ENCODE peak calls at places on chromosomes 2 and 18, in five cellular contexts. R, J, Z, K and P are unnamed samples.

GRCh38 chr2:170747921-170748320 is 22.3 kb upstream of the ERICH2 start:
- DNase-seq in Z (peak; percentile 46), R (peak; percentile 52), J (peak; percentile 87), K (no peak), P (no peak)

GRCh38 chr2:30338475-30338874 is 107.1 kb downstream of the LBH start:
- DNase-seq in J (no peak), R (no peak), K (no peak), Z (no peak), P (no peak)

GRCh38 chr2:147440694-147441093 is 404.1 kb upstream of the ACVR2A start:
- DNase-seq in R (no peak), K (no peak), J (no peak), Z (no peak), P (no peak)

GRCh38 chr2:230870544-230871360 is 6.0 kb downstream of the ITM2C start:
- DNase-seq in R (no peak), J (peak; percentile 11), Z (peak; percentile 75), K (no peak), P (peak; percentile 14)

GRCh38 chr2:67006373-67006960 is 390.7 kb upstream of the ETAA1 start:
- DNase-seq in J (no peak), K (no peak), R (no peak), Z (no peak), P (no peak)

GRCh38 chr18:61334951-61335736 is 1.9 kb downstream of the CDH20 start:
- DNase-seq in Z (no peak), J (no peak), K (no peak), R (peak; percentile 27), P (no peak)

GRCh38 chr2:145729993-145730770 is 1210.3 kb upstream of the ZEB2 start:
- DNase-seq in K (no peak), Z (no peak), J (no peak), R (no peak), P (no peak)

GRCh38 chr2:156437272-156437671 is 1.1 kb downstream of the GPD2 start:
- DNase-seq in Z (no peak), K (no peak), R (peak; percentile 68), J (no peak), P (no peak)

GRCh38 chr18:78913830-78914585 is 65.6 kb upstream of the SALL3 start:
- DNase-seq in R (no peak), J (no peak), Z (no peak), K (no peak), P (no peak)

GRCh38 chr2:219426068-219426443 is 7.9 kb downstream of the DES start:
- DNase-seq in K (no peak), R (no peak), J (no peak), Z (no peak), P (no peak)

GRCh38 chr2:105329561-105330495 is at the start of gene TGFBRAP1:
- DNase-seq in K (no peak), Z (peak; percentile 87), R (peak; percentile 84), J (no peak), P (peak; percentile 70)

DNA sequence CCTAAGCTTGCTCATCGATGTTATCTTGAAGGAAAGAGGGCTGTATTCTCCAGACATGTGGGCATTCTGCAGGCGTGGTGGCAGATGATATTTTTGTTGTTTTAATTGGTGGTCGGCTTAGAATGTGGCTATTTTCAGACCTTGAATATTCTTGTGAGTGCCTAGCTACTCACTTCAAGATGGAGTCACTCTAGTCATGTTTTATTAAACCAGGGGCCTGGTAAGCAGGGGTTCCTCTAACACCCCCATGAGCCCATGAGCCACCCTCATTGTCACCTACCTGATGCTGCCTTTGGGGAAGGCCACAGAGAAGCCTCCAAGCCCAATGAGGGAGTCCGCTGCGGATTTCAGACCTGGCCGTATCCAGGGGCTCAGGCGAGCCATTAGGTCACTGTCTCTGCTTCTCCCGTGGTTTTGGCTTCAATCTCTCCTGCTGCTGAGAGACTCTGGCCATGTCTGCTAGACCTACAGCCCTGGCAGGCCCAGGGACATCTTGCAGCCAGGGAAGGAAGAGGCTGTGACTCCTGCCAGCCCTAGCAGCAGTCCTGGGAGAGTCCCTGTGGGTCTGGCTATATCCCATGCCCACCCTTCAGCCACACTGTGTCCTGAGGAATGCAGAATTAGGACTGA is 16.3 kb upstream of the KLF11 start:
- DNase-seq in J (no peak), Z (no peak), R (no peak), K (no peak), P (no peak)
- TF ChIP-seq EZH2 in J (no peak), Z (no peak), R (no peak), K (no peak), P (no peak)

DNA sequence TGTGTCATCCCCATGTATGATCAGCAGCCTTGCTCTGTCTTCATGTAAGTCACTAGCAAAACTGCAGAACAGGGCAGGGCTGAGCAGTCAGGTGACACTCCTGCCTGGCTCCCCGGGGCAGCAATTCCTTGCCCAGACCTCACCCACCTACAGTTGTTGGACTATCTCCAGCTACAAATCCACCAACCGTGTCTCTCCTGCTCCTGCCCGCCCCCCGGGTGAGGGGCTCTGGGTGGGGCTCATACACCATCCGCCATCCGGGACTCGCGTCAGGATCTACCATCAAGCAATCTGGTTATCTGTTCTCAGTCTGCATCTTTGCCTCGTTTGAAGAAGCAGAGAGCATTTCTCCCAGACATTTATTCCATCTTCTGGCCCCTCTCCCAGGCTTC is 13.5 kb upstream of the GLI2 start:
- DNase-seq in K (no peak), J (no peak), R (no peak), Z (no peak), P (no peak)
- H3K27ac ChIP-seq in K (no peak overlapping the region), J (peak overlapping the region; percentile 85), R (peak overlapping the region; percentile 71), Z (peak overlapping the region; percentile 18), P (no peak overlapping the region)

GRCh38 chr2:15984367-15985255 is 44.3 kb downstream of the MYCN start:
- DNase-seq in R (no peak), K (no peak), J (no peak), Z (no peak), P (no peak)

GRCh38 chr2:15980605-15981098 is 40.3 kb downstream of the MYCN start:
- DNase-seq in R (no peak), Z (no peak), K (no peak), J (no peak), P (no peak)

GRCh38 chr2:15981646-15982045 is 41.3 kb downstream of the MYCN start:
- DNase-seq in R (no peak), J (no peak), Z (no peak), K (no peak), P (no peak)

GRCh38 chr2:15983496-15983895 is 43.1 kb downstream of the MYCN start:
- DNase-seq in K (no peak), J (no peak), Z (no peak), R (no peak), P (no peak)

DNA sequence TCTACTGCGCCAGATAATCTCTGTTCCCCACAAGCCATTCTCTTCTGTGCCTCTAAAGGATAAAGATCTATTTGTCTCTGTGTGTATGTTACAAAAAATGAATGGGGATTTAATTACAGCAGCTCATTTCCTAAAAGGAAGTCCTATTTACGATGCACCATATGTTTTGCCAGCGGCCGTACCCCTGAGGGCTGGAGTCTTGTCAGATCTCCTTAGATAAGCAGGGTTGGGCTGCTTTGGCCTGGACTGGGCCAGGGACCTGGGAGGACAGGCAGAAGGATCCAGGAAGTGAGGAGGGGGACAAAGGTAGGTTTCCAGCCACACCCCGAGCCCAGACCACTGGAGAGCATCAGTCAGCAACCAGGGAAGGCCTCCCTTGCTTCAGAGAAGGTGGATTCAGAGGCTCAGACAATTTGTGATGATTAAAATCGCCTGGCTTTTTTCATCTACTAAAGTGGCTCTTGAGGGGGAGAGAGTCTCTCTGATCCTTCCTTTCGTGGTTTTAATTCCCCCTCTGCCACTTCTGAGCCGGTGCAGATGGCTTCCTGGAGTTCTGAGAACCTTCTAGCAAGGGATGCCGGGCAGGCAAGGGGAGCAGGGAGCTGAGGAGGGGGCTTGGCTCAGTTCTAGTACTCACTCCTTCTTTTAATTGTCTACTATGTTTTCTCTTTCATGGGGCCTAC is 42.1 kb downstream of the MYCN start:
- DNase-seq in Z (no peak), R (no peak), K (no peak), J (no peak), P (peak; percentile 86)
- H3K9me3 ChIP-seq in Z (no peaks in the 10 kb centered on the region), R (no peaks in the 10 kb centered on the region), K (no peaks in the 10 kb centered on the region), J (no peaks in the 10 kb centered on the region), P (no peaks in the 10 kb centered on the region)

DNA sequence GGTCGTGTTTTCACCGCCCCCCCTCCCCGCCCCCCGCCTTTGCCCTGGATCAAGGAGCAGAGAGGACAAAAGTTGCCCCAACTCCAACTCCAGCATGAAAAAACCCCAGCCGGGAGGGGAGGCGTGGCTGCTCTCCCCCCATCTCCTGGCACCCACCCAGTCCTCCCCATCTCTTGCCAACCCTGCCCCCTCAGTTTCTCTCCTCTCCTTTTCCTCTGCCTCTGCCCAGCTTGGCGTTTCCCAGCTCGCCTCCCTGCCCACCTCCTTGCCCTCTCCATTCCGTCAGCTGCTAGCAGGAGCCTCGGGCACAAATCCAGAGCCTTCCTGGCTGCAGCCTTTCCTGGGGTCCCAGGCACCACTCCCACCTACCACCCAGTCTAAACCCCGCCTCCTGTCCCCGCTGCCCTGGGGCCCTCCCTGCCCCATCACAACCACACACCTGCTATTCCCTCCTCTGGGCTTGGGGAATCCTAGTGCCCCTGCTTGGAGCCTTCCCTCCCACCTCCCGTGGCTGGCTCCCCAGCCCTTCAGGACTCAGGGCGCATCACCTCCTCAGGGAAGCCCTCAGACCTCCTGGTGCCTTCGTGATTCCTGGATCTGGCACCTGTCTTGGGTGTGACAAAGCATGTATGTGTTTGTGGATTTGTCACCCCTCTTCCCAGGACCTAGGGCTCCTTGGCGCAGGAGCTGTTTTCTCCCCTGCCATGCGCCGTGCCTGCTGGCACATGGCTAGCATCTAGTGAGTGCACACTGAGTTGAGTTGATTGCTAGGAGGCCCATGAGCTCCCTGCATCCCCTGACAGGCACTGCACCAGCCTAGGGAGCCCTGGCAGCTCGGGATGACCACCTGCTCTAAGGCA is 209.1 kb downstream of the TFCP2L1 start:
- DNase-seq in R (peak; percentile 30), J (no peak), Z (no peak), K (no peak), P (no peak)
- TF ChIP-seq EZH2 in R (no peak), J (no peak), Z (no peak), K (no peak), P (no peak)

DNA sequence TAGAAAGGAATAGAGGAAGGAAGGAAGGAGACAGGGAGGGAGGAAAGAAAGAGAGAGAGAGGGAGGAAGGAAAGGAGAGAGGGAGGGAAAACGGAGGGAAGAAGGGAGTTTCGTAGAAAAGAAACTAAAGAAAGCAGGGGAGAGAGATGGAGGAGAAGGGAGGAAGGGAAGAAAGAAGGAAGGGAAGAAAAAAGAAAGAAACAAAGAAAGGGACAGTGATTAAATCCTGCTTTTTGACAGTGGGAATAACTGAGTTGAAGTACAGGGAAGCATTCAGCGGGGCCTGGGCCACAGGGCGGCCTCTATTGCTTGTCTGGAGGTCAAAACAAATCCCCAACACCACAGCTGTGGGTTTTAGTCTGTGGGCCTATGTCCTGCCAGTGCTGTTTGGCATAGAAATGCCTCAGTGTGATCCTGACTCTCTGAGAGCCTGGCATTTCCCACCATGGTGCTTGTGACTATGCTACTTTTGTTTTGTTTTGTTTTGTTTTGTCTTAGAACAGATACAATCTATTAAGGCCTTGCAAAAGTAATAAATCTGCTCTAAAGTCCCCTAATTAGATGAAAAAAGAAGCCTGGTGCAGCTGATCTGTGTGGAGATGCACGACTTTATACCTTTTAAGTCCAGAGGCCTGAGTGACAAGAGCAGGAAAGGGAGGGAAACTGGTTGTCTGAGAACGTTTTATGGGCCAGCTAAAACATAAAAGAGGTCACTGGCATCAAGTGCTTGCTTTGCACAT is 40.0 kb downstream of the IL1RL2 start:
- DNase-seq in K (no peak), R (peak; percentile 56), Z (no peak), J (no peak), P (no peak)
- H3K27ac ChIP-seq in K (peak overlapping the region; percentile 70), R (peak overlapping the region; percentile 97), Z (peak overlapping the region; percentile 93), J (peak overlapping the region; percentile 96), P (no peak overlapping the region)